ENCODE peak calls at places on chromosomes 13 and 19, in seven cellular contexts. S, L, R, D, J, X and W are unnamed samples.

GRCh38 chr13:110262944-110263343 is 44.0 kb downstream of the COL4A1 start:
- DNase-seq in L (no peak), S (no peak), X (no peak), R (no peak), D (no peak), J (no peak), W (no peak)

GRCh38 chr19:11420429-11420893 is 1.3 kb upstream of the RGL3 start:
- DNase-seq in S (no peak), X (peak; percentile 67), R (no peak), L (no peak), D (peak; percentile 44), J (peak; percentile 66), W (no peak)

GRCh38 chr19:4278010-4278409 is 1.1 kb upstream of the SHD start:
- DNase-seq in S (no peak), D (no peak), X (no peak), L (no peak), J (no peak), R (no peak), W (no peak)

GRCh38 chr13:80577951-80578670 is 237.2 kb upstream of the SPRY2 start:
- DNase-seq in L (no peak), R (no peak), S (no peak), X (no peak), D (no peak), J (peak; percentile 27), W (no peak)

GRCh38 chr13:110714798-110715394 is 1.4 kb downstream of the ING1 start:
- DNase-seq in X (peak; percentile 68), L (no peak), J (peak; percentile 67), D (peak; percentile 64), S (peak; percentile 41), R (no peak), W (no peak)

GRCh38 chr13:71252191-71252704 is 614.8 kb downstream of the DACH1 start:
- DNase-seq in X (no peak), J (no peak), D (no peak), R (no peak), S (no peak), L (no peak), W (no peak)

GRCh38 chr13:46631184-46631542 is 78.2 kb downstream of the LRCH1 start:
- DNase-seq in S (no peak), D (no peak), J (no peak), X (no peak), R (no peak), L (no peak), W (no peak)

GRCh38 chr13:33033361-33033812 is 17.2 kb downstream of the KL start:
- DNase-seq in X (no peak), J (no peak), D (peak; percentile 4), L (no peak), R (no peak), S (no peak), W (no peak)

GRCh38 chr19:16889429-16889882 is 657 bp downstream of the F2RL3 start:
- DNase-seq in R (no peak), D (no peak), S (no peak), J (no peak), L (no peak), X (no peak), W (no peak)

GRCh38 chr13:26200811-26201210 is 21.3 kb downstream of the RNF6 start:
- DNase-seq in D (no peak), X (peak; percentile 32), S (no peak), R (no peak), J (no peak), L (no peak), W (no peak)

GRCh38 chr13:23889598-23890224 is 511 bp upstream of the MIPEP start:
- DNase-seq in R (peak; percentile 15), X (peak; percentile 65), L (no peak), J (no peak), D (peak; percentile 6), S (peak; percentile 20), W (no peak)

GRCh38 chr19:4409123-4409933 is 6.9 kb downstream of the CHAF1A start:
- DNase-seq in X (no peak), L (no peak), D (peak; percentile 94), J (no peak), R (no peak), S (no peak), W (no peak)

GRCh38 chr13:109251958-109252357 is 534.4 kb downstream of the IRS2 start:
- DNase-seq in R (no peak), X (no peak), D (no peak), J (no peak), L (no peak), S (peak; percentile 50), W (no peak)

GRCh38 chr19:13098291-13099072 is 4.2 kb downstream of the LYL1 start:
- DNase-seq in X (peak; percentile 77), L (no peak), R (no peak), J (no peak), S (peak; percentile 49), D (peak; percentile 72), W (no peak)

GRCh38 chr13:76035711-76036110 is 399.6 kb downstream of the LMO7 start:
- DNase-seq in X (no peak), L (no peak), S (peak; percentile 5), J (no peak), R (no peak), D (no peak), W (no peak)

GRCh38 chr19:15109768-15110417 is 2.7 kb downstream of the SYDE1 start:
- DNase-seq in S (no peak), D (no peak), J (no peak), L (no peak), X (no peak), R (no peak), W (no peak)

GRCh38 chr13:29760561-29760960 is 89.9 kb downstream of the UBL3 start:
- DNase-seq in D (no peak), R (peak; percentile 13), L (no peak), S (peak; percentile 20), X (no peak), J (no peak), W (no peak)

GRCh38 chr13:29761815-29762214 is 88.6 kb downstream of the UBL3 start:
- DNase-seq in R (no peak), S (no peak), L (no peak), J (no peak), X (no peak), D (peak; percentile 59), W (no peak)

GRCh38 chr13:29763426-29764180 is 86.8 kb downstream of the UBL3 start:
- DNase-seq in D (no peak), X (no peak), L (no peak), R (no peak), J (no peak), S (no peak), W (no peak)

GRCh38 chr13:29758591-29759114 is 91.8 kb downstream of the UBL3 start:
- DNase-seq in X (no peak), S (no peak), D (no peak), R (no peak), L (peak; percentile 59), J (no peak), W (no peak)

GRCh38 chr13:29761160-29761559 is 89.3 kb downstream of the UBL3 start:
- DNase-seq in R (no peak), J (no peak), S (no peak), L (no peak), X (no peak), D (no peak), W (no peak)
- H3K4me2 ChIP-seq in R (no peak overlapping the region), J (no peak overlapping the region), S (no peak overlapping the region), L (no peak overlapping the region), X (no peak overlapping the region), D (no peak overlapping the region), W (no peak overlapping the region)

GRCh38 chr19:33220735-33221134 is 4.9 kb downstream of the SLC7A10 start:
- DNase-seq in D (no peak), S (no peak), L (no peak), J (no peak), X (no peak), R (no peak), W (no peak)
- TF ChIP-seq EZH2 in D (no peak), S (no peak), L (no peak), J (no peak), X (no peak), R (no peak), W (no peak)

GRCh38 chr13:66981912-66982311 is 248.2 kb downstream of the PCDH9 start:
- DNase-seq in D (no peak), S (no peak), X (no peak), L (no peak), J (no peak), R (no peak), W (no peak)

DNA sequence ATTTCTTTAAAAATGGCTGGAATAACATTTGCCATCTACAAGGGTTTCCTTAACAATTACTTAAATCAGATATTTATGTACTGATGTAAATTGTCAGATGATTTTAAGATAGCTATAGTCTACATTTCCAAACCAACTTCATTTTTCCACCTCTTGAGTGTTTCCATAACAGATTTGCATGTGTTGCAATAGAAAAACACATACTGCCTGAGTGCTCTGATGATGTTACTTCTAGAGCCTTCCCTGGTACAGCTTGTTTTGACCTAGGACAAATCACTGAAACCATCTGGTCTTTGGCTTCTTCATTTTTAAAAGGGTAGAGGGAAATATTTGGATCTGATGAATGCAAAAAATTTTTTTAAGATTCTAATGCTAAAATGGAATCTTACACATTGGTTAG is 245.9 kb downstream of the PCDH9 start:
- DNase-seq in J (no peak), X (no peak), L (no peak), S (no peak), D (no peak), R (no peak), W (no peak)
- H2AFZ ChIP-seq in J (no peak overlapping the region), X (no peak overlapping the region), L (no peak overlapping the region), S (no peak overlapping the region), D (no peak overlapping the region), R (no peak overlapping the region), W (no peak overlapping the region)

DNA sequence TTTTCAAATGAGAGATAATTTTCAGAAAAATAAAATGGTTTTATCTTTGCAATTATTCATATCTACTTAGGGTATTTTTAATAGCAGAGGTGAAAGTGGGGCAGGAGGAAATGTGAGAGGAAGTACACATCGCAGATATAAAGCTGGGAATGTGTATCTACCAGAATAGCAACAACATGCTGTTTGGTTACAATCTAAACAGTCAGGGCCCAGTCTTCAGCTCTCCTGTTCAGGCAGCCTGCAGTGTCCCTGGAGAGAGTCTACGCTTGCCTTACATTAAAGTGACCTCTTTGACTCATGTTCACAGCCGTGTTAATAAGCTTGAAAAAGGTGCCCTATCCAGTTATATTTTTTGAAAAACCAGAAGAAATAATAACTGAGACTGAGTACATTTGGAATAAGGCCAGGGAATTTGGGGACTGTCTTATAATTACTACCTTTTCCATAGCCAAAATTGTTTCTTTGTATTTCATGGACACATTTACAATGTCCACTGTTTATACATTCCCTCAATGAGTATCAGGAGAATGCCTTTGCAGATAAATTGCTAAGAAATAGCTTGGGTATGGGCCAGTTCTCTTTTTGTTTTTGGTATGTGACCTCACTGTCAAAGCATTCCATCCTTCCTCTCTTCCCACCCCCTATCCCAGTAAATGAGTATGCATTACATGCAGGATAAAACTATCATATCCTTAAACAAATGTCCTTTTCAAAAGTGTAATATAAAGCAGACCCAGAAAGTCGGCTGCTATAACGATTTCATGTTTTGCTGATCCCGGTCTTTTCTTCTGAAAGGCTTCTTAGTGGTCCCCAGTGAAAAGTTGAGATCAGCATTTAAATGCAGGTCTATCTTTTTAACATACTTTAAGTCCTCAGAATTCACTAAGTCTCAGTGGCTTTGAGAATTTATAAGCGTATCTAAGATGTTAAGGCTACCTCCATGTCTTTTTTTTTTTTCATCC is 82.6 kb downstream of the PCDH9 start:
- DNase-seq in X (peak; percentile 2), D (peak; percentile 27), J (no peak), S (peak; percentile 85), R (peak; percentile 80), L (no peak), W (no peak)
- H3K4me2 ChIP-seq in X (no peak overlapping the region), D (peak overlapping the region; percentile 10), J (peak overlapping the region; percentile 46), S (peak overlapping the region; percentile 37), R (peak overlapping the region; percentile 76), L (no peak overlapping the region), W (no peak overlapping the region)